ENCODE peak calls at places on chromosomes 13 and 19, in seven cellular contexts. One of them, this sample, is unnamed.

GRCh38 chr13:93298741-93299140 is 72.1 kb downstream of the GPC6 start:
- DNase-seq in HT1080: no peak
- DNase-seq in sciatic nerve: no peak
- DNase-seq in activated CD4-positive, alpha-beta T cell treated with anti-CD3 and anti-CD28 coated beads, Interleukin-2, amount 50 U/mL, for 1 hour: no peak
- DNase-seq in Calu3: no peak
- DNase-seq in fibroblast of villous mesenchyme: peak
- DNase-seq in progenitor cell of endocrine pancreas: no peak
- DNase-seq in this sample: no peak

GRCh38 chr19:39566064-39566463 is 26.1 kb upstream of the EID2 start:
- DNase-seq in HT1080: no peak
- DNase-seq in sciatic nerve: no peak
- DNase-seq in activated CD4-positive, alpha-beta T cell treated with anti-CD3 and anti-CD28 coated beads, Interleukin-2, amount 50 U/mL, for 1 hour: no peak
- DNase-seq in Calu3: no peak
- DNase-seq in fibroblast of villous mesenchyme: no peak
- DNase-seq in progenitor cell of endocrine pancreas: no peak
- DNase-seq in this sample: no peak

GRCh38 chr13:93881418-93881817 is 598.1 kb downstream of the DCT start:
- DNase-seq in HT1080: no peak
- DNase-seq in sciatic nerve: no peak
- DNase-seq in activated CD4-positive, alpha-beta T cell treated with anti-CD3 and anti-CD28 coated beads, Interleukin-2, amount 50 U/mL, for 1 hour: no peak
- DNase-seq in Calu3: no peak
- DNase-seq in fibroblast of villous mesenchyme: peak
- DNase-seq in progenitor cell of endocrine pancreas: no peak
- DNase-seq in this sample: no peak

GRCh38 chr19:51571599-51571998 is 516 bp downstream of the ZNF175 start:
- DNase-seq in HT1080: no peak
- DNase-seq in sciatic nerve: no peak
- DNase-seq in activated CD4-positive, alpha-beta T cell treated with anti-CD3 and anti-CD28 coated beads, Interleukin-2, amount 50 U/mL, for 1 hour: no peak
- DNase-seq in Calu3: no peak
- DNase-seq in fibroblast of villous mesenchyme: peak
- DNase-seq in progenitor cell of endocrine pancreas: no peak
- DNase-seq in this sample: no peak

GRCh38 chr19:46935066-46935663 is 74.4 kb downstream of the ARHGAP35 start:
- DNase-seq in HT1080: no peak
- DNase-seq in sciatic nerve: no peak
- DNase-seq in activated CD4-positive, alpha-beta T cell treated with anti-CD3 and anti-CD28 coated beads, Interleukin-2, amount 50 U/mL, for 1 hour: no peak
- DNase-seq in Calu3: no peak
- DNase-seq in fibroblast of villous mesenchyme: no peak
- DNase-seq in progenitor cell of endocrine pancreas: no peak
- DNase-seq in this sample: no peak

GRCh38 chr19:51079486-51080110 is 3.1 kb downstream of the KLK14 start:
- DNase-seq in HT1080: no peak
- DNase-seq in sciatic nerve: peak
- DNase-seq in activated CD4-positive, alpha-beta T cell treated with anti-CD3 and anti-CD28 coated beads, Interleukin-2, amount 50 U/mL, for 1 hour: no peak
- DNase-seq in Calu3: no peak
- DNase-seq in fibroblast of villous mesenchyme: no peak
- DNase-seq in progenitor cell of endocrine pancreas: no peak
- DNase-seq in this sample: no peak

GRCh38 chr13:114203536-114203935 is 24.5 kb downstream of the CFAP97D2 start:
- DNase-seq in HT1080: no peak
- DNase-seq in sciatic nerve: no peak
- DNase-seq in activated CD4-positive, alpha-beta T cell treated with anti-CD3 and anti-CD28 coated beads, Interleukin-2, amount 50 U/mL, for 1 hour: peak
- DNase-seq in Calu3: no peak
- DNase-seq in fibroblast of villous mesenchyme: no peak
- DNase-seq in progenitor cell of endocrine pancreas: no peak
- DNase-seq in this sample: no peak

GRCh38 chr19:12838182-12838890 is at the start of gene MAST1:
- DNase-seq in HT1080: no peak
- DNase-seq in sciatic nerve: no peak
- DNase-seq in activated CD4-positive, alpha-beta T cell treated with anti-CD3 and anti-CD28 coated beads, Interleukin-2, amount 50 U/mL, for 1 hour: peak
- DNase-seq in Calu3: peak
- DNase-seq in fibroblast of villous mesenchyme: peak
- DNase-seq in progenitor cell of endocrine pancreas: peak
- DNase-seq in this sample: no peak

GRCh38 chr19:41299755-41300089 is 10.2 kb upstream of the CCDC97 start:
- DNase-seq in HT1080: peak
- DNase-seq in sciatic nerve: no peak
- DNase-seq in activated CD4-positive, alpha-beta T cell treated with anti-CD3 and anti-CD28 coated beads, Interleukin-2, amount 50 U/mL, for 1 hour: peak
- DNase-seq in Calu3: no peak
- DNase-seq in fibroblast of villous mesenchyme: peak
- DNase-seq in progenitor cell of endocrine pancreas: no peak
- DNase-seq in this sample: no peak

GRCh38 chr13:28059214-28059613 is 41.2 kb downstream of the FLT3 start:
- DNase-seq in HT1080: no peak
- DNase-seq in sciatic nerve: no peak
- DNase-seq in activated CD4-positive, alpha-beta T cell treated with anti-CD3 and anti-CD28 coated beads, Interleukin-2, amount 50 U/mL, for 1 hour: peak
- DNase-seq in Calu3: peak
- DNase-seq in fibroblast of villous mesenchyme: peak
- DNase-seq in progenitor cell of endocrine pancreas: no peak
- DNase-seq in this sample: no peak

GRCh38 chr13:23069571-23069970 is 111.2 kb upstream of the SGCG start:
- DNase-seq in HT1080: peak
- DNase-seq in sciatic nerve: no peak
- DNase-seq in activated CD4-positive, alpha-beta T cell treated with anti-CD3 and anti-CD28 coated beads, Interleukin-2, amount 50 U/mL, for 1 hour: no peak
- DNase-seq in Calu3: no peak
- DNase-seq in fibroblast of villous mesenchyme: peak
- DNase-seq in progenitor cell of endocrine pancreas: no peak
- DNase-seq in this sample: no peak

GRCh38 chr19:5456836-5457200 is 1.6 kb downstream of the ZNRF4 start:
- DNase-seq in HT1080: no peak
- DNase-seq in sciatic nerve: no peak
- DNase-seq in activated CD4-positive, alpha-beta T cell treated with anti-CD3 and anti-CD28 coated beads, Interleukin-2, amount 50 U/mL, for 1 hour: no peak
- DNase-seq in Calu3: no peak
- DNase-seq in fibroblast of villous mesenchyme: no peak
- DNase-seq in progenitor cell of endocrine pancreas: no peak
- DNase-seq in this sample: no peak

GRCh38 chr13:74867460-74867859 is 614.5 kb downstream of the TBC1D4 start:
- DNase-seq in HT1080: peak
- DNase-seq in sciatic nerve: no peak
- DNase-seq in activated CD4-positive, alpha-beta T cell treated with anti-CD3 and anti-CD28 coated beads, Interleukin-2, amount 50 U/mL, for 1 hour: no peak
- DNase-seq in Calu3: no peak
- DNase-seq in fibroblast of villous mesenchyme: peak
- DNase-seq in progenitor cell of endocrine pancreas: no peak
- DNase-seq in this sample: no peak

GRCh38 chr13:60933638-60934037 is 482.0 kb downstream of the PCDH20 start:
- DNase-seq in HT1080: peak
- DNase-seq in sciatic nerve: no peak
- DNase-seq in activated CD4-positive, alpha-beta T cell treated with anti-CD3 and anti-CD28 coated beads, Interleukin-2, amount 50 U/mL, for 1 hour: no peak
- DNase-seq in Calu3: no peak
- DNase-seq in fibroblast of villous mesenchyme: no peak
- DNase-seq in progenitor cell of endocrine pancreas: no peak
- DNase-seq in this sample: no peak

GRCh38 chr19:682678-683320 is 6.6 kb downstream of the FSTL3 start:
- DNase-seq in HT1080: no peak
- DNase-seq in sciatic nerve: no peak
- DNase-seq in activated CD4-positive, alpha-beta T cell treated with anti-CD3 and anti-CD28 coated beads, Interleukin-2, amount 50 U/mL, for 1 hour: no peak
- DNase-seq in Calu3: no peak
- DNase-seq in fibroblast of villous mesenchyme: no peak
- DNase-seq in progenitor cell of endocrine pancreas: no peak
- DNase-seq in this sample: no peak

GRCh38 chr19:23528376-23528775 is 133.1 kb upstream of the ZNF91 start:
- DNase-seq in HT1080: peak
- DNase-seq in sciatic nerve: no peak
- DNase-seq in activated CD4-positive, alpha-beta T cell treated with anti-CD3 and anti-CD28 coated beads, Interleukin-2, amount 50 U/mL, for 1 hour: no peak
- DNase-seq in Calu3: no peak
- DNase-seq in fibroblast of villous mesenchyme: no peak
- DNase-seq in progenitor cell of endocrine pancreas: no peak
- DNase-seq in this sample: no peak

GRCh38 chr19:17529239-17530158 is 18.1 kb downstream of the PGLS start:
- DNase-seq in HT1080: no peak
- DNase-seq in sciatic nerve: no peak
- DNase-seq in activated CD4-positive, alpha-beta T cell treated with anti-CD3 and anti-CD28 coated beads, Interleukin-2, amount 50 U/mL, for 1 hour: no peak
- DNase-seq in Calu3: no peak
- DNase-seq in fibroblast of villous mesenchyme: no peak
- DNase-seq in progenitor cell of endocrine pancreas: no peak
- DNase-seq in this sample: no peak

GRCh38 chr13:67619346-67619745 is 389.2 kb upstream of the PCDH9 start:
- DNase-seq in HT1080: peak
- DNase-seq in sciatic nerve: no peak
- DNase-seq in activated CD4-positive, alpha-beta T cell treated with anti-CD3 and anti-CD28 coated beads, Interleukin-2, amount 50 U/mL, for 1 hour: no peak
- DNase-seq in Calu3: no peak
- DNase-seq in fibroblast of villous mesenchyme: no peak
- DNase-seq in progenitor cell of endocrine pancreas: no peak
- DNase-seq in this sample: no peak

GRCh38 chr19:46954502-46955004 is 65.1 kb upstream of the NPAS1 start:
- DNase-seq in HT1080: no peak
- DNase-seq in sciatic nerve: no peak
- DNase-seq in activated CD4-positive, alpha-beta T cell treated with anti-CD3 and anti-CD28 coated beads, Interleukin-2, amount 50 U/mL, for 1 hour: no peak
- DNase-seq in Calu3: no peak
- DNase-seq in fibroblast of villous mesenchyme: no peak
- DNase-seq in progenitor cell of endocrine pancreas: no peak
- DNase-seq in this sample: no peak

GRCh38 chr19:7705387-7706187 is 3.7 kb upstream of the FCER2 start:
- DNase-seq in HT1080: no peak
- DNase-seq in sciatic nerve: peak
- DNase-seq in activated CD4-positive, alpha-beta T cell treated with anti-CD3 and anti-CD28 coated beads, Interleukin-2, amount 50 U/mL, for 1 hour: peak
- DNase-seq in Calu3: no peak
- DNase-seq in fibroblast of villous mesenchyme: no peak
- DNase-seq in progenitor cell of endocrine pancreas: no peak
- DNase-seq in this sample: no peak

This sample was measured in NT2/D1.